ENCODE peak calls at places on chromosomes 6 and 20, in four cellular contexts. L, B, I and M are unnamed samples.

GRCh38 chr6:13478525-13478962 is 8.9 kb downstream of the GFOD1 start:
- DNase-seq in L (no peak), B (peak), I (no peak), M (no peak)

GRCh38 chr20:22577515-22578220 is 6.7 kb downstream of the FOXA2 start:
- DNase-seq in L (no peak), B (peak), I (no peak), M (no peak)

GRCh38 chr20:24836900-24837299 is 112.2 kb upstream of the CST7 start:
- DNase-seq in L (no peak), B (peak), I (no peak), M (no peak)

GRCh38 chr6:101344885-101345284 is 48.6 kb upstream of the GRIK2 start:
- DNase-seq in L (no peak), B (no peak), I (no peak), M (no peak)

GRCh38 chr6:39625209-39625608 is 100.0 kb downstream of the KIF6 start:
- DNase-seq in L (no peak), B (no peak), I (no peak), M (no peak)

GRCh38 chr6:13923527-13924145 is 1.1 kb upstream of the RNF182 start:
- DNase-seq in L (no peak), B (peak), I (peak), M (peak)

GRCh38 chr6:37168809-37169457 is 1.0 kb upstream of the PIM1 start:
- DNase-seq in L (no peak), B (peak), I (peak), M (peak)

GRCh38 chr6:167444602-167445346 is 119.9 kb downstream of the TTLL2 start:
- DNase-seq in L (no peak), B (no peak), I (no peak), M (no peak)

GRCh38 chr6:162849269-162849668 is 121.5 kb downstream of the PACRG start:
- DNase-seq in L (no peak), B (peak), I (no peak), M (no peak)

GRCh38 chr6:63636516-63636968 is 940 bp downstream of the PHF3 start:
- DNase-seq in L (peak), B (peak), I (no peak), M (no peak)